ENCODE peak calls at places on chromosome 6, in five cellular contexts. B, Z, V, D and A are unnamed samples.

GRCh38 chr6:69379518-69379917 is 417.3 kb downstream of the LMBRD1 start:
- DNase-seq in B (no peak), Z (peak), V (no peak), D (no peak), A (no peak)

GRCh38 chr6:50816115-50816675 is 2.5 kb upstream of the TFAP2B start:
- DNase-seq in B (peak), Z (peak), V (peak), D (peak), A (peak)

GRCh38 chr6:53741001-53741400 is 53.8 kb upstream of the LRRC1 start:
- DNase-seq in B (no peak), Z (no peak), V (no peak), D (no peak), A (peak)

GRCh38 chr6:170433163-170434095 is 119.7 kb downstream of the PSMB1 start:
- DNase-seq in B (no peak), Z (no peak), V (no peak), D (no peak), A (peak)

GRCh38 chr6:318265-318890 is 26.1 kb downstream of the DUSP22 start:
- DNase-seq in B (no peak), Z (no peak), V (no peak), D (no peak), A (no peak)

GRCh38 chr6:146931214-146931613 is 273.0 kb upstream of the STXBP5 start:
- DNase-seq in B (no peak), Z (no peak), V (no peak), D (no peak), A (no peak)

GRCh38 chr6:144695858-144696533 is 410.9 kb downstream of the UTRN start:
- DNase-seq in B (no peak), Z (no peak), V (no peak), D (no peak), A (no peak)

GRCh38 chr6:104187616-104188015 is 672.1 kb downstream of the HACE1 start:
- DNase-seq in B (no peak), Z (no peak), V (no peak), D (no peak), A (no peak)

GRCh38 chr6:3749991-3750323 is 1.6 kb downstream of the PXDC1 start:
- DNase-seq in B (no peak), Z (no peak), V (no peak), D (peak), A (peak)

GRCh38 chr6:22821664-22822320 is 252.4 kb downstream of the HDGFL1 start:
- DNase-seq in B (no peak), Z (no peak), V (no peak), D (no peak), A (no peak)

GRCh38 chr6:89406157-89406556 is 5.9 kb downstream of the RRAGD start:
- DNase-seq in B (no peak), Z (no peak), V (no peak), D (no peak), A (no peak)

GRCh38 chr6:81049425-81050042 is 702.9 kb downstream of the TENT5A start:
- DNase-seq in B (no peak), Z (no peak), V (no peak), D (no peak), A (no peak)

GRCh38 chr6:36386495-36387439 is 702 bp downstream of the ETV7 start:
- DNase-seq in B (peak), Z (no peak), V (no peak), D (peak), A (no peak)

GRCh38 chr6:81762132-81762531 is 9.7 kb upstream of the TENT5A start:
- DNase-seq in B (no peak), Z (no peak), V (no peak), D (no peak), A (no peak)

GRCh38 chr6:162055365-162055764 is 672.2 kb downstream of the PRKN start:
- DNase-seq in B (no peak), Z (no peak), V (no peak), D (no peak), A (no peak)

GRCh38 chr6:137849076-137849708 is 17.9 kb upstream of the TNFAIP3 start:
- DNase-seq in B (no peak), Z (no peak), V (no peak), D (no peak), A (no peak)

GRCh38 chr6:136037885-136038460 is 186.5 kb downstream of the PDE7B start:
- DNase-seq in B (no peak), Z (no peak), V (no peak), D (no peak), A (no peak)

GRCh38 chr6:95679981-95680380 is 102.6 kb downstream of the MANEA start:
- DNase-seq in B (no peak), Z (no peak), V (no peak), D (no peak), A (no peak)

GRCh38 chr6:63740709-63741108 is 105.1 kb downstream of the PHF3 start:
- DNase-seq in B (no peak), Z (no peak), V (no peak), D (peak), A (no peak)